ENCODE peak calls at places on chromosome 9, in five cellular contexts. One of them, this sample, is unnamed.

GRCh38 chr9:73371801-73372200 is 220.1 kb downstream of the ANXA1 start:
- DNase-seq in testis: no peak
- DNase-seq in thyroid gland: no peak
- DNase-seq in IMR-90: no peak
- DNase-seq in A549: no peak
- DNase-seq in this sample: no peak

GRCh38 chr9:79477955-79478751 is 93.6 kb upstream of the TLE4 start:
- DNase-seq in testis: peak
- DNase-seq in IMR-90: peak
- DNase-seq in thyroid gland: no peak
- DNase-seq in A549: no peak
- DNase-seq in this sample: no peak

GRCh38 chr9:136910901-136911245 is 24.6 kb downstream of the TRAF2 start:
- DNase-seq in testis: no peak
- DNase-seq in thyroid gland: no peak
- DNase-seq in A549: peak
- DNase-seq in IMR-90: no peak
- DNase-seq in this sample: no peak

GRCh38 chr9:31034311-31034710 is 1350.1 kb upstream of the ACO1 start:
- DNase-seq in A549: no peak
- DNase-seq in IMR-90: no peak
- DNase-seq in testis: peak
- DNase-seq in thyroid gland: no peak
- DNase-seq in this sample: no peak

GRCh38 chr9:112093147-112093874 is 81.8 kb downstream of the SUSD1 start:
- DNase-seq in testis: no peak
- DNase-seq in IMR-90: no peak
- DNase-seq in A549: no peak
- DNase-seq in thyroid gland: no peak
- DNase-seq in this sample: peak

GRCh38 chr9:115106001-115106400 is 12.0 kb downstream of the TNC start:
- DNase-seq in testis: no peak
- DNase-seq in thyroid gland: no peak
- DNase-seq in IMR-90: peak
- DNase-seq in A549: peak
- DNase-seq in this sample: no peak

GRCh38 chr9:124264812-124265211 is 7.1 kb downstream of the NEK6 start:
- DNase-seq in A549: no peak
- DNase-seq in thyroid gland: no peak
- DNase-seq in IMR-90: peak
- DNase-seq in testis: no peak
- DNase-seq in this sample: no peak

GRCh38 chr9:5784526-5785315 is 48.2 kb downstream of the ERMP1 start:
- DNase-seq in thyroid gland: no peak
- DNase-seq in IMR-90: no peak
- DNase-seq in testis: no peak
- DNase-seq in A549: no peak
- DNase-seq in this sample: no peak

GRCh38 chr9:38087934-38088925 is 19.2 kb upstream of the SHB start:
- DNase-seq in IMR-90: peak
- DNase-seq in thyroid gland: peak
- DNase-seq in A549: peak
- DNase-seq in testis: peak
- DNase-seq in this sample: peak

GRCh38 chr9:113738898-113739604 is 137.1 kb upstream of the ZNF618 start:
- DNase-seq in testis: no peak
- DNase-seq in thyroid gland: no peak
- DNase-seq in A549: no peak
- DNase-seq in IMR-90: no peak
- DNase-seq in this sample: peak

GRCh38 chr9:128174062-128174461 is 14.0 kb downstream of the BBLN start:
- DNase-seq in thyroid gland: no peak
- DNase-seq in IMR-90: no peak
- DNase-seq in testis: no peak
- DNase-seq in A549: no peak
- DNase-seq in this sample: no peak

GRCh38 chr9:88503101-88503844 is 31.7 kb upstream of the NXNL2 start:
- DNase-seq in thyroid gland: no peak
- DNase-seq in A549: no peak
- DNase-seq in IMR-90: no peak
- DNase-seq in testis: no peak
- DNase-seq in this sample: no peak

GRCh38 chr9:114299286-114300152 is 23.4 kb upstream of the ORM1 start:
- DNase-seq in testis: peak
- DNase-seq in IMR-90: no peak
- DNase-seq in thyroid gland: no peak
- DNase-seq in A549: no peak
- DNase-seq in this sample: no peak

GRCh38 chr9:87193925-87194380 is 246.6 kb upstream of the GAS1 start:
- DNase-seq in IMR-90: peak
- DNase-seq in testis: peak
- DNase-seq in A549: no peak
- DNase-seq in thyroid gland: peak
- DNase-seq in this sample: no peak

GRCh38 chr9:136025481-136025880 is 64.3 kb upstream of the UBAC1 start:
- DNase-seq in testis: no peak
- DNase-seq in thyroid gland: no peak
- DNase-seq in A549: no peak
- DNase-seq in IMR-90: no peak
- DNase-seq in this sample: no peak

GRCh38 chr9:106846847-106847246 is 16.1 kb upstream of the ZNF462 start:
- DNase-seq in IMR-90: peak
- DNase-seq in A549: no peak
- DNase-seq in thyroid gland: no peak
- DNase-seq in testis: no peak
- DNase-seq in this sample: no peak

GRCh38 chr9:124769451-124770358 is 1.4 kb downstream of the NR6A1 start:
- DNase-seq in IMR-90: no peak
- DNase-seq in A549: peak
- DNase-seq in thyroid gland: peak
- DNase-seq in testis: peak
- DNase-seq in this sample: no peak

GRCh38 chr9:125995006-125995405 is 247.8 kb downstream of the PBX3 start:
- DNase-seq in thyroid gland: no peak
- DNase-seq in A549: no peak
- DNase-seq in IMR-90: no peak
- DNase-seq in testis: no peak
- DNase-seq in this sample: no peak

GRCh38 chr9:125166762-125167161 is 22.8 kb downstream of the PPP6C start:
- DNase-seq in testis: no peak
- DNase-seq in A549: no peak
- DNase-seq in thyroid gland: no peak
- DNase-seq in IMR-90: no peak
- DNase-seq in this sample: no peak

GRCh38 chr9:100573655-100574260 is 4.1 kb upstream of the CAVIN4 start:
- DNase-seq in IMR-90: peak
- DNase-seq in thyroid gland: no peak
- DNase-seq in testis: no peak
- DNase-seq in A549: no peak
- DNase-seq in this sample: no peak

GRCh38 chr9:115845648-115846312 is 307.8 kb upstream of the PAPPA start:
- DNase-seq in testis: no peak
- DNase-seq in IMR-90: peak
- DNase-seq in thyroid gland: no peak
- DNase-seq in A549: peak
- DNase-seq in this sample: no peak

DNA sequence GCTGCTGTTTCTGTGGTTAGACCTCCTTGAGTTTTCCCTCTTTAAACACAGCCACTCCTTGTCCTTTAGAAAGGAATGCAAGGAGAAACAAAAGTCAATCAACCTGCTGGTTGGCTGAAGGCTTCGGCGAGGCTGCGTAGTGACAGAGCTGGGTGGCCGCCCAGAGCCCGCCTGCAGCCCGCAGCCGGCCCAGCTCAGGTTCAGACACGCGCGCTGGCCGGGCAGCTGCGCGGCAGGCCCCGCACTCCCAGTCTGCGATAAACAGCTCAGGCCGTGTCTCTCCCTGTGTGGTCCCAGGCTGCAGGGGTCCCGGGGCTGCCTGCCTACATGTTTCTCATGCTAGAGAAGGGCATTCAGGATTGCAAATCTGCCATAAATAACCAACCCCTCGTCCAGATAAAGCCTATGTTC is 115.4 kb downstream of the HSD17B3 start:
- DNase-seq in testis: peak
- DNase-seq in A549: no peak
- DNase-seq in IMR-90: no peak
- DNase-seq in thyroid gland: peak
- DNase-seq in this sample: no peak
- TF ChIP-seq POLR2A in testis: no peak
- TF ChIP-seq POLR2A in A549: no peak
- TF ChIP-seq POLR2A in IMR-90: no peak
- TF ChIP-seq POLR2A in thyroid gland: no peak
- TF ChIP-seq POLR2A in this sample: no peak

GRCh38 chr9:98251554-98251953 is 3.9 kb downstream of the TBC1D2 start:
- DNase-seq in testis: no peak
- DNase-seq in IMR-90: peak
- DNase-seq in thyroid gland: no peak
- DNase-seq in A549: peak
- DNase-seq in this sample: no peak

GRCh38 chr9:98249774-98250173 is 5.7 kb downstream of the TBC1D2 start:
- DNase-seq in testis: no peak
- DNase-seq in thyroid gland: no peak
- DNase-seq in IMR-90: no peak
- DNase-seq in A549: no peak
- DNase-seq in this sample: no peak

GRCh38 chr9:98253563-98253962 is 1.9 kb downstream of the TBC1D2 start:
- DNase-seq in A549: no peak
- DNase-seq in IMR-90: no peak
- DNase-seq in thyroid gland: no peak
- DNase-seq in testis: no peak
- DNase-seq in this sample: no peak

GRCh38 chr9:98247826-98248657 is 7.4 kb downstream of the TBC1D2 start:
- DNase-seq in thyroid gland: no peak
- DNase-seq in A549: no peak
- DNase-seq in testis: no peak
- DNase-seq in IMR-90: no peak
- DNase-seq in this sample: no peak

GRCh38 chr9:98248737-98249474 is 6.5 kb downstream of the TBC1D2 start:
- DNase-seq in A549: no peak
- DNase-seq in thyroid gland: peak
- DNase-seq in testis: peak
- DNase-seq in IMR-90: peak
- DNase-seq in this sample: no peak
- TF ChIP-seq POLR2A in A549: no peak
- TF ChIP-seq POLR2A in thyroid gland: no peak
- TF ChIP-seq POLR2A in testis: no peak
- TF ChIP-seq POLR2A in IMR-90: peak
- TF ChIP-seq POLR2A in this sample: no peak

DNA sequence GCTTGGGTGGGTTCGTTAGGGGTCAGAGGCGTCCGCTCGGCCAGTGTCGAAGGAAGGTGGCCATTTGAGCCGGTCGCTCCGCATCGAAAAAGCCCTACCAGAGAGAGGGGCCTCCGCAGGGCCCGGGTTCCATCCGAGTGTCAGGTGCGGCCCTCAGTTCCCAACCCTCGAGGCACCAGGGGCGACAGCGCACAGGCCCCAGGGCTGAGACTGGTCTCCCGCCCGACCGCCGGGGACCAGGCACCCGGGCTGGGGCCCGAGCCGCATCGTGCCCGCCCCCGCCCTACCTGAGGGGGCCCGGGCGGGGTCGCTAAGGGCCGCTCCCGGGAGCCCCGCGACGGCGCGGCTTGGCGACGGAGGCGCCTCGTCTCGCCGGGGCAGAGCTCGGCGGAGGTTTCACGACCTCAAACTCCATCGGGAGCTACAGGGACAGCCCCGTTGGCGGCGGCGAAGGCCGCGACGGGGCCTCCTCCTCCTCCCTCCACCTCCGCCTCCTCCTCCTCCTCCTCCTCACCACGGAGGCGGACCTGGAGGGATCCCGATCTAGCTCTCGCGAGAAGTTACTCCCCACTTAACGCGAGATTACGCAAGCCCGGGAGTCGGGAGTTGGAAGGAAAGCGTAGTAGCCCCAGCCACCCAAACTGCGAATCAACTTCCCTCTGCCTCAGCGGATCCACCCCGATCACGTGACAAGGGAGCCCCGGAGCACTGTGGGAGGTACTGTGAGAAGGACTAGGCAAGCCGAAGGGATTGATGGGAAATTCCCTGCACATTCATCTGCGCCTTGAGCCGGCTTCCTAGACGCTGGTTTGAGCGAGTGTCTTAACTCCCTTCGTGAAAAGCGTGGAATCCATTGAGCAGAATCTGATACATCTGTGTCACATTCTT is at the start of gene RC3H2:
- DNase-seq in A549: peak
- DNase-seq in thyroid gland: peak
- DNase-seq in IMR-90: peak
- DNase-seq in testis: peak
- DNase-seq in this sample: peak
- TF ChIP-seq POLR2A in A549: peak
- TF ChIP-seq POLR2A in thyroid gland: peak
- TF ChIP-seq POLR2A in IMR-90: peak
- TF ChIP-seq POLR2A in testis: peak
- TF ChIP-seq POLR2A in this sample: peak

GRCh38 chr9:117704024-117704575 is at the start of gene TLR4:
- DNase-seq in testis: peak
- DNase-seq in thyroid gland: peak
- DNase-seq in A549: no peak
- DNase-seq in IMR-90: no peak
- DNase-seq in this sample: peak
- TF ChIP-seq POLR2A in testis: no peak
- TF ChIP-seq POLR2A in thyroid gland: no peak
- TF ChIP-seq POLR2A in A549: no peak
- TF ChIP-seq POLR2A in IMR-90: no peak
- TF ChIP-seq POLR2A in this sample: peak

GRCh38 chr9:36664806-36665205 is 92.1 kb downstream of the MELK start:
- DNase-seq in thyroid gland: no peak
- DNase-seq in IMR-90: no peak
- DNase-seq in A549: no peak
- DNase-seq in testis: no peak
- DNase-seq in this sample: no peak

GRCh38 chr9:36671561-36671960 is 98.9 kb downstream of the MELK start:
- DNase-seq in testis: no peak
- DNase-seq in IMR-90: no peak
- DNase-seq in A549: no peak
- DNase-seq in thyroid gland: no peak
- DNase-seq in this sample: no peak

GRCh38 chr9:36665387-36665786 is 92.7 kb downstream of the MELK start:
- DNase-seq in IMR-90: peak
- DNase-seq in A549: no peak
- DNase-seq in thyroid gland: no peak
- DNase-seq in testis: no peak
- DNase-seq in this sample: no peak

DNA sequence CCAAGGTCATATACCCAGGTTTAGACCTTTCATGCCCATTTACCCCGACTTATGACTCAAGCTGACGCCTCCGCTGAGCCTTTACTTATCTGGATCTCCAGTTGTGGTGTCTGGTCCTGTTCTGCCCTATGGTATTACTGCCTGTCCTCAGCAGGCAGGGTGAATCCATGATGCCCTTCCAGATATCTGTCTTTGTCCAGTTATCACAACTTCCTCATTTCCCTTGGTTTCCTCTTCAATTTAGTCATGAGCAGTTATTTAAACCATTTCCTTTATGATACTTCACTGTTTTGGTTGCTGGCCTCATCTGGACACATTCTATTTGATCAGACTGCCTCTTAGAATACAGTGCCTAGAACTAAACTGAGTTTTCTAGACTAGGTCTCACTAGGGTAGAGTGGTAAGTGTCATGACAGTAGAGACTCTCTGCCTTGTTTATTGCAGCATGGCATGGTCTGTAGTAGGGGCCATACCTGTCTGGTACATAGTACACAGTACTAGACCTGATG is 93.3 kb downstream of the MELK start:
- DNase-seq in thyroid gland: no peak
- DNase-seq in A549: no peak
- DNase-seq in testis: no peak
- DNase-seq in IMR-90: peak
- DNase-seq in this sample: no peak
- TF ChIP-seq POLR2A in thyroid gland: no peak
- TF ChIP-seq POLR2A in A549: no peak
- TF ChIP-seq POLR2A in testis: no peak
- TF ChIP-seq POLR2A in IMR-90: no peak
- TF ChIP-seq POLR2A in this sample: no peak